ENCODE peak calls at places on chromosome 18, in nine cellular contexts. T is activated CD4-positive, alpha-beta T cell treated with anti-CD3 and anti-CD28 coated beads, Interleukin-2, amount 10 ng/mL, durations not matched to agents 7 days and 5 days; B is C1 segment of cervical spinal cord; K is activated naive CD8-positive, alpha-beta T cell treated with anti-CD3 and anti-CD28 coated beads, Interleukin-2, amount 50 U/mL, for 24 hours; F is CD4-positive, alpha-beta T cell; N is EH; A is SHP77 treated with DMSO at 0.1 percent for 48 hours; J is CD4-positive, CD25-positive, alpha-beta regulatory T cell; L is IMR-90. R is an unnamed sample.

GRCh38 chr18:23229472-23229871 is 94.2 kb downstream of the CABLES1 start:
- DNase-seq in T (no peak), B (no peak), K (no peak), F (no peak), N (peak; percentile 90), A (no peak), J (no peak), L (peak; percentile 50), R (no peak)

GRCh38 chr18:12109836-12110235 is 16.2 kb downstream of the ANKRD62 start:
- DNase-seq in T (no peak), B (no peak), K (no peak), F (no peak), N (no peak), A (no peak), J (no peak), L (no peak), R (no peak)

GRCh38 chr18:67282796-67283195 is 233.7 kb downstream of the DSEL start:
- DNase-seq in T (no peak), B (no peak), K (no peak), F (no peak), N (peak; percentile 55), A (no peak), J (no peak), L (peak; percentile 11), R (peak; percentile 32)

GRCh38 chr18:75297731-75298130 is 87.1 kb downstream of the TSHZ1 start:
- DNase-seq in T (no peak), B (no peak), K (no peak), F (no peak), N (peak; percentile 4), A (no peak), J (no peak), L (no peak), R (no peak)

GRCh38 chr18:7224198-7224597 is 6.7 kb upstream of the LRRC30 start:
- DNase-seq in T (no peak), B (no peak), K (no peak), F (no peak), N (no peak), A (no peak), J (no peak), L (no peak), R (no peak)

GRCh38 chr18:23183356-23184150 is 48.3 kb downstream of the CABLES1 start:
- DNase-seq in T (no peak), B (no peak), K (no peak), F (no peak), N (peak; percentile 90), A (no peak), J (no peak), L (peak; percentile 95), R (no peak)

GRCh38 chr18:48921305-48922202 is 29.2 kb downstream of the SMAD7 start:
- DNase-seq in T (no peak), B (no peak), K (no peak), F (no peak), N (no peak), A (no peak), J (no peak), L (no peak), R (peak; percentile 10)

GRCh38 chr18:36086186-36086585 is 18.8 kb upstream of the RPRD1A start:
- DNase-seq in T (no peak), B (no peak), K (no peak), F (no peak), N (no peak), A (no peak), J (no peak), L (no peak), R (no peak)

GRCh38 chr18:57210101-57210661 is 63.3 kb downstream of the BOD1L2 start:
- DNase-seq in T (no peak), B (no peak), K (no peak), F (no peak), N (peak; percentile 81), A (peak; percentile 30), J (no peak), L (peak; percentile 70), R (peak; percentile 80)

GRCh38 chr18:13566941-13567762 is 159.2 kb downstream of the FAM210A start:
- DNase-seq in T (no peak), B (peak; percentile 73), K (peak; percentile 64), F (no peak), N (no peak), A (no peak), J (no peak), L (no peak), R (no peak)

GRCh38 chr18:50817898-50818250 is 1.9 kb downstream of the MRO start:
- DNase-seq in T (no peak), B (no peak), K (no peak), F (no peak), N (peak; percentile 40), A (no peak), J (no peak), L (peak; percentile 28), R (peak; percentile 61)

GRCh38 chr18:3368193-3368592 is 81.8 kb upstream of the TGIF1 start:
- DNase-seq in T (no peak), B (no peak), K (no peak), F (no peak), N (peak; percentile 76), A (no peak), J (no peak), L (peak; percentile 28), R (peak; percentile 79)

GRCh38 chr18:71643822-71644221 is 900.3 kb downstream of the CBLN2 start:
- DNase-seq in T (no peak), B (no peak), K (no peak), F (no peak), N (no peak), A (no peak), J (no peak), L (no peak), R (no peak)

GRCh38 chr18:51107082-51107481 is 77.1 kb downstream of the SMAD4 start:
- DNase-seq in T (no peak), B (no peak), K (no peak), F (no peak), N (no peak), A (no peak), J (no peak), L (no peak), R (peak; percentile 29)

GRCh38 chr18:64103979-64104378 is 44.9 kb downstream of the LINC00305 start:
- DNase-seq in T (no peak), B (no peak), K (no peak), F (no peak), N (no peak), A (no peak), J (no peak), L (no peak), R (no peak)

GRCh38 chr18:50994031-50994430 is 26.2 kb downstream of the ELAC1 start:
- DNase-seq in T (no peak), B (no peak), K (no peak), F (no peak), N (no peak), A (no peak), J (no peak), L (no peak), R (no peak)

GRCh38 chr18:6333981-6334380 is 80.7 kb downstream of the L3MBTL4 start:
- DNase-seq in T (no peak), B (no peak), K (no peak), F (no peak), N (no peak), A (no peak), J (no peak), L (no peak), R (no peak)

GRCh38 chr18:22826726-22827125 is 106.4 kb upstream of the RBBP8 start:
- DNase-seq in T (no peak), B (no peak), K (no peak), F (no peak), N (peak; percentile 25), A (no peak), J (no peak), L (peak; percentile 51), R (no peak)

GRCh38 chr18:13035249-13035914 is 44.2 kb downstream of the CEP192 start:
- DNase-seq in T (no peak), B (no peak), K (no peak), F (no peak), N (peak; percentile 49), A (no peak), J (no peak), L (peak; percentile 44), R (peak; percentile 73)

GRCh38 chr18:14947482-14948162 is 199.7 kb downstream of the ANKRD30B start:
- DNase-seq in T (no peak), B (no peak), K (no peak), F (no peak), N (no peak), A (no peak), J (no peak), L (no peak), R (no peak)

GRCh38 chr18:9066358-9066757 is 36.1 kb upstream of the NDUFV2 start:
- DNase-seq in T (no peak), B (no peak), K (no peak), F (no peak), N (no peak), A (no peak), J (no peak), L (no peak), R (no peak)

GRCh38 chr18:63422862-63423304 is 607 bp upstream of the VPS4B start:
- DNase-seq in T (no peak), B (no peak), K (no peak), F (no peak), N (no peak), A (no peak), J (no peak), L (no peak), R (peak; percentile 88)

GRCh38 chr18:46755315-46756171 is 1.3 kb downstream of the ST8SIA5 start:
- DNase-seq in T (no peak), B (no peak), K (no peak), F (no peak), N (no peak), A (no peak), J (no peak), L (no peak), R (no peak)

GRCh38 chr18:37175727-37176126 is 346.8 kb downstream of the KIAA1328 start:
- DNase-seq in T (no peak), B (no peak), K (no peak), F (no peak), N (no peak), A (no peak), J (no peak), L (no peak), R (no peak)

R was measured in osteoblast.